ENCODE peak calls at places on chromosome 20, in seven cellular contexts. P is breast epithelium, B is colonic mucosa, S is GM23338, R is aorta, Q is upper lobe of right lung, H is fibroblast of lung. U is an unnamed sample.

GRCh38 chr20:38218566-38218885 is 42.0 kb downstream of the KIAA1755 start:
- DNase-seq in P (no peak), B (no peak), S (no peak), R (no peak), Q (peak; percentile 55), H (no peak), U (no peak)

GRCh38 chr20:53569606-53570307 is 23.9 kb downstream of the ZNF217 start:
- DNase-seq in P (peak; percentile 17), B (no peak), S (no peak), R (no peak), Q (no peak), H (no peak), U (no peak)

GRCh38 chr20:45358282-45359068 is 4.5 kb upstream of the SYS1 start:
- DNase-seq in P (peak; percentile 81), B (no peak), S (no peak), R (peak; percentile 86), Q (peak; percentile 88), H (peak; percentile 81), U (peak; percentile 95)

GRCh38 chr20:38728911-38729642 is 4.8 kb downstream of the SLC32A1 start:
- DNase-seq in P (no peak), B (no peak), S (peak; percentile 96), R (no peak), Q (no peak), H (no peak), U (no peak)

GRCh38 chr20:44651507-44652373 is at the start of gene ADA:
- DNase-seq in P (no peak), B (peak; percentile 81), S (peak; percentile 71), R (peak; percentile 72), Q (peak; percentile 84), H (peak; percentile 38), U (peak; percentile 64)

GRCh38 chr20:57159945-57160610 is 106.4 kb downstream of the BMP7 start:
- DNase-seq in P (no peak), B (no peak), S (no peak), R (no peak), Q (no peak), H (no peak), U (no peak)

GRCh38 chr20:57712851-57713504 is 3.2 kb upstream of the PMEPA1 start:
- DNase-seq in P (no peak), B (no peak), S (no peak), R (no peak), Q (no peak), H (no peak), U (no peak)

GRCh38 chr20:57287007-57287810 is 20.8 kb upstream of the BMP7 start:
- DNase-seq in P (no peak), B (no peak), S (no peak), R (no peak), Q (no peak), H (peak; percentile 17), U (no peak)

GRCh38 chr20:46898433-46898832 is 3.8 kb downstream of the EYA2 start:
- DNase-seq in P (no peak), B (no peak), S (no peak), R (no peak), Q (no peak), H (no peak), U (no peak)

GRCh38 chr20:12177657-12178293 is 260.1 kb downstream of the BTBD3 start:
- DNase-seq in P (no peak), B (peak; percentile 70), S (no peak), R (no peak), Q (no peak), H (no peak), U (no peak)

GRCh38 chr20:1909097-1909496 is 13.9 kb downstream of the SIRPA start:
- DNase-seq in P (no peak), B (no peak), S (no peak), R (no peak), Q (no peak), H (no peak), U (no peak)

GRCh38 chr20:47659904-47660601 is 125.2 kb downstream of the SULF2 start:
- DNase-seq in P (no peak), B (no peak), S (no peak), R (no peak), Q (no peak), H (no peak), U (peak; percentile 17)

GRCh38 chr20:39632176-39632575 is 670.0 kb downstream of the DHX35 start:
- DNase-seq in P (no peak), B (no peak), S (no peak), R (no peak), Q (no peak), H (no peak), U (no peak)

GRCh38 chr20:33059741-33060390 is 6.2 kb downstream of the BPIFB3 start:
- DNase-seq in P (no peak), B (no peak), S (no peak), R (no peak), Q (no peak), H (no peak), U (no peak)

GRCh38 chr20:36086767-36087166 is 67.8 kb upstream of the EPB41L1 start:
- DNase-seq in P (no peak), B (no peak), S (no peak), R (peak; percentile 3), Q (peak; percentile 44), H (no peak), U (no peak)
- H3K27ac ChIP-seq in P (peak overlapping the region; percentile 16), B (peak overlapping the region; percentile 63), S (no peak overlapping the region), R (no peak overlapping the region), Q (no peak overlapping the region), H (no peak overlapping the region), U (no peak overlapping the region)

GRCh38 chr20:17956099-17956685 is 12.4 kb downstream of the SNX5 start:
- DNase-seq in P (no peak), B (no peak), S (no peak), R (no peak), Q (no peak), H (no peak), U (no peak)
- H3K36me3 ChIP-seq in P (no peaks in the 10 kb centered on the region), B (peaks cover 5% of the 10 kb centered on the region), S (peaks cover 44% of the 10 kb centered on the region), R (peaks cover 8% of the 10 kb centered on the region), Q (peaks cover 43% of the 10 kb centered on the region), H (peaks cover 8% of the 10 kb centered on the region), U (peaks cover 48% of the 10 kb centered on the region)

DNA sequence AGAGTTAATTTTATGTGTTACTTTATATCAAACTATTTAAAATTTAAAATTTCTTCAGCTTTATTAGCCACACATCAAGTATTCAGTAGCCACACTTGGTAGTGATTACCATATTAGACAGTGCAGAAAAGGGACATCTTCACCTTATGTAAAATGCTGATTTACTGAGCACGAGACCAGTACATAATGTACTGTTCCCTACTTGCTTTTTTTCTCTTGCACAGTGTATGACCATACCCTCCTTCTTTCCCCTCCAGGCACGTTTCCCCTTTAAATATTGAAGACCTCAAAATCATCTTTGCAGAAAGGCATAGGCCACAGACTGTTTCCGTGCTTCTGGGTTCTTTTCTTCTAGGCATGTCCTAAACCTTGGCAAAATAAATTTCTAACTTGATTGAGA is 18.0 kb downstream of the DSTN start:
- DNase-seq in P (no peak), B (no peak), S (no peak), R (no peak), Q (no peak), H (no peak), U (no peak)
- H3K4me3 ChIP-seq in P (no peak overlapping the region), B (no peak overlapping the region), S (no peak overlapping the region), R (peak overlapping the region; percentile 64), Q (no peak overlapping the region), H (no peak overlapping the region), U (no peak overlapping the region)

GRCh38 chr20:18999076-18999475 is 185.5 kb downstream of the SCP2D1 start:
- DNase-seq in P (no peak), B (no peak), S (no peak), R (no peak), Q (no peak), H (no peak), U (no peak)
- H3K27ac ChIP-seq in P (no peak overlapping the region), B (no peak overlapping the region), S (no peak overlapping the region), R (no peak overlapping the region), Q (no peak overlapping the region), H (no peak overlapping the region), U (no peak overlapping the region)

GRCh38 chr20:16601019-16601418 is 27.8 kb upstream of the KIF16B start:
- DNase-seq in P (no peak), B (peak; percentile 7), S (no peak), R (no peak), Q (no peak), H (no peak), U (no peak)

GRCh38 chr20:16596991-16597390 is 23.7 kb upstream of the KIF16B start:
- DNase-seq in P (no peak), B (no peak), S (no peak), R (no peak), Q (no peak), H (no peak), U (no peak)

GRCh38 chr20:16595376-16595775 is 22.1 kb upstream of the KIF16B start:
- DNase-seq in P (no peak), B (no peak), S (no peak), R (no peak), Q (no peak), H (no peak), U (no peak)

GRCh38 chr20:16599257-16599656 is 26.0 kb upstream of the KIF16B start:
- DNase-seq in P (no peak), B (no peak), S (no peak), R (no peak), Q (no peak), H (no peak), U (no peak)
- H3K36me3 ChIP-seq in P (no peaks in the 10 kb centered on the region), B (no peaks in the 10 kb centered on the region), S (no peaks in the 10 kb centered on the region), R (no peaks in the 10 kb centered on the region), Q (no peaks in the 10 kb centered on the region), H (no peaks in the 10 kb centered on the region), U (no peaks in the 10 kb centered on the region)

GRCh38 chr20:4821590-4821989 is 99.9 kb downstream of the PRND start:
- DNase-seq in P (no peak), B (no peak), S (no peak), R (no peak), Q (no peak), H (no peak), U (no peak)

GRCh38 chr20:4819901-4820300 is 98.2 kb downstream of the PRND start:
- DNase-seq in P (no peak), B (no peak), S (no peak), R (peak; percentile 44), Q (no peak), H (no peak), U (no peak)

GRCh38 chr20:4815618-4816017 is 93.9 kb downstream of the PRND start:
- DNase-seq in P (no peak), B (no peak), S (no peak), R (no peak), Q (no peak), H (no peak), U (no peak)

GRCh38 chr20:4817230-4817671 is 95.5 kb downstream of the PRND start:
- DNase-seq in P (no peak), B (no peak), S (no peak), R (no peak), Q (no peak), H (no peak), U (no peak)

DNA sequence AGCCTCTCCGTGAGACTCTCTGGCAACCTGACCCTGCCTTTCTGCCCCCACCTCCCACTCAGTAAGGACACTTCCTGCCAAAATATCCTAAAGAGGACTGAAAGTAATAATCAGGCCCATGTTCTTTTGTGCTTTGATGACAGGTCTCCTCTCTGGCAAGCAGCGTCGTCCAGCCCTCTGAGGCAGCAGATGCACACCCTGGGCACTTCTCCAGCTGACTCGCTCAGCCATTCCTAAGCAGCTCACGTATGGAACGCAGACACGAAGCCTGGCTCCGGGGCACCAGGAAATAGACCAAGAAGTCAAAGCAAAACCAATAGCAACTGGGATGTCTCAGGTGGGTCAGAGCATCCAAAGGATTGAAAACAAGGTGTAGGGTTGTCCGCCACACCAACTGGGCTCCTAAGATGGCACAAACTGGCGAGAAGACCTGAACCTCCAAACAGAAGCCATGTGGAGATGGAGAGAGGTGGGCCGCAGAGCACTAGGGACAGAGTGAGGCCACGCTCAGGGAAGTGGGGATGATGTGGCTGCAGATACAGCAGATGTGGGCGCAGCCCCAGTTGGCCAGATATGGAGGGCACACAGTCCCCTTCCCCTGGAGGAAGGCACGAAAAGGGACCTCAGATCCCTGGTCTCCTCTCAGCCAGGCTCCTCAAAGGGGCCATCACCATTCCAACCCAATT is 99.3 kb downstream of the PRND start:
- DNase-seq in P (no peak), B (no peak), S (no peak), R (peak; percentile 51), Q (no peak), H (peak; percentile 77), U (peak; percentile 37)
- H3K4me3 ChIP-seq in P (no peak overlapping the region), B (no peak overlapping the region), S (no peak overlapping the region), R (no peak overlapping the region), Q (no peak overlapping the region), H (no peak overlapping the region), U (no peak overlapping the region)

U was measured in adrenal gland.